ENCODE peak calls at places on chromosome 1, in nine cellular contexts. A is mesenchymal stem cell, F is endodermal cell, Q is IMR-90, R is K562, V is PC-3, L is GM23248, S is mesendoderm, I is HCT116. P is an unnamed sample.

GRCh38 chr1:246622035-246622652 is 55.9 kb downstream of the CNST start:
- DNase-seq in A (peak; percentile 69), F (no peak), Q (peak; percentile 60), R (no peak), V (no peak), L (no peak), S (no peak), I (no peak), P (no peak)

GRCh38 chr1:212359794-212360479 is 54.7 kb downstream of the PACC1 start:
- DNase-seq in A (no peak), F (no peak), Q (no peak), R (no peak), V (peak; percentile 23), L (no peak), S (no peak), I (no peak), P (no peak)

GRCh38 chr1:220235462-220235861 is 36.8 kb downstream of the RAB3GAP2 start:
- DNase-seq in A (no peak), F (no peak), Q (peak; percentile 41), R (no peak), V (peak; percentile 92), L (no peak), S (no peak), I (no peak), P (no peak)

GRCh38 chr1:79430437-79430836 is 423.9 kb upstream of the ADGRL4 start:
- DNase-seq in A (no peak), F (peak; percentile 58), Q (no peak), R (no peak), V (no peak), L (no peak), S (no peak), I (no peak), P (no peak)

GRCh38 chr1:109299087-109299983 is 7.5 kb downstream of the MYBPHL start:
- DNase-seq in A (peak; percentile 89), F (no peak), Q (peak; percentile 97), R (peak; percentile 38), V (peak; percentile 36), L (peak; percentile 80), S (peak; percentile 48), I (no peak), P (no peak)

GRCh38 chr1:236144446-236145150 is 2.3 kb downstream of the GPR137B start:
- DNase-seq in A (peak; percentile 11), F (no peak), Q (peak; percentile 4), R (no peak), V (no peak), L (no peak), S (no peak), I (no peak), P (no peak)

GRCh38 chr1:156676820-156677615 is at the start of gene NES:
- DNase-seq in A (peak; percentile 90), F (peak; percentile 96), Q (peak; percentile 56), R (peak; percentile 91), V (peak; percentile 76), L (peak; percentile 67), S (peak; percentile 98), I (no peak), P (no peak)

GRCh38 chr1:197857477-197857876 is 45.0 kb upstream of the C1orf53 start:
- DNase-seq in A (no peak), F (no peak), Q (no peak), R (no peak), V (no peak), L (no peak), S (no peak), I (no peak), P (no peak)

GRCh38 chr1:22098752-22099151 is 44.1 kb downstream of the WNT4 start:
- DNase-seq in A (no peak), F (no peak), Q (no peak), R (no peak), V (no peak), L (no peak), S (no peak), I (no peak), P (no peak)
- H3K9ac ChIP-seq in A (no peak overlapping the region), F (no peak overlapping the region), Q (no peak overlapping the region), R (no peak overlapping the region), V (no peak overlapping the region), L (no peak overlapping the region), S (no peak overlapping the region), I (no peak overlapping the region), P (no peak overlapping the region)

GRCh38 chr1:27862671-27863551 is 9.4 kb upstream of the THEMIS2 start:
- DNase-seq in A (peak; percentile 99), F (no peak), Q (peak; percentile 99), R (peak; percentile 50), V (peak; percentile 97), L (peak; percentile 100), S (peak; percentile 83), I (no peak), P (no peak)

GRCh38 chr1:27864264-27864895 is 8.0 kb upstream of the THEMIS2 start:
- DNase-seq in A (peak; percentile 22), F (no peak), Q (no peak), R (peak; percentile 39), V (peak; percentile 63), L (peak; percentile 13), S (no peak), I (no peak), P (no peak)

GRCh38 chr1:27863552-27863943 is 8.8 kb upstream of the THEMIS2 start:
- DNase-seq in A (no peak), F (no peak), Q (no peak), R (no peak), V (no peak), L (no peak), S (no peak), I (no peak), P (no peak)

GRCh38 chr1:27861436-27861835 is 10.9 kb upstream of the THEMIS2 start:
- DNase-seq in A (no peak), F (no peak), Q (no peak), R (no peak), V (no peak), L (no peak), S (no peak), I (no peak), P (no peak)

DNA sequence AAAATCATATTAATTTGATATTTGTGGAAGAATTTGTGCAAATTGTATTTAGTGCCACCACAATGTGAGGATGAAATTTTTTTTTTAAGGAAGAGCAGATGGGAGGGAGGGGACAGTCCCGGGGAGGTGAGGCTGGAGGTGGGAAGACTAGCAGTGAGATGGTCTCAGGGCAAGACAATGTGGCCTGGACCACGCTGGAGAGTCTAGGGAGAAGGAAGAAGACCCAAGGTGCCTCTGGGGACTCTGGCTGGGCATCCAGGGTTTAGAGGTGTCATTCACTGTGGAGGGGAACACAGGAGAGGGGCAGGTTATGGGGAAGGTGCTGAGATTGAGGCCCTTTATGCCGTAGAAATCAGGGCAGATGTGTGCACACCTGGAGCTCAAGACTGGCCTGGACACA is 10.3 kb upstream of the THEMIS2 start:
- DNase-seq in A (no peak), F (no peak), Q (no peak), R (no peak), V (no peak), L (no peak), S (no peak), I (no peak), P (no peak)
- H3K4me3 ChIP-seq in A (no peak overlapping the region), F (no peak overlapping the region), Q (no peak overlapping the region), R (no peak overlapping the region), V (no peak overlapping the region), L (no peak overlapping the region), S (no peak overlapping the region), I (no peak overlapping the region), P (no peak overlapping the region)

DNA sequence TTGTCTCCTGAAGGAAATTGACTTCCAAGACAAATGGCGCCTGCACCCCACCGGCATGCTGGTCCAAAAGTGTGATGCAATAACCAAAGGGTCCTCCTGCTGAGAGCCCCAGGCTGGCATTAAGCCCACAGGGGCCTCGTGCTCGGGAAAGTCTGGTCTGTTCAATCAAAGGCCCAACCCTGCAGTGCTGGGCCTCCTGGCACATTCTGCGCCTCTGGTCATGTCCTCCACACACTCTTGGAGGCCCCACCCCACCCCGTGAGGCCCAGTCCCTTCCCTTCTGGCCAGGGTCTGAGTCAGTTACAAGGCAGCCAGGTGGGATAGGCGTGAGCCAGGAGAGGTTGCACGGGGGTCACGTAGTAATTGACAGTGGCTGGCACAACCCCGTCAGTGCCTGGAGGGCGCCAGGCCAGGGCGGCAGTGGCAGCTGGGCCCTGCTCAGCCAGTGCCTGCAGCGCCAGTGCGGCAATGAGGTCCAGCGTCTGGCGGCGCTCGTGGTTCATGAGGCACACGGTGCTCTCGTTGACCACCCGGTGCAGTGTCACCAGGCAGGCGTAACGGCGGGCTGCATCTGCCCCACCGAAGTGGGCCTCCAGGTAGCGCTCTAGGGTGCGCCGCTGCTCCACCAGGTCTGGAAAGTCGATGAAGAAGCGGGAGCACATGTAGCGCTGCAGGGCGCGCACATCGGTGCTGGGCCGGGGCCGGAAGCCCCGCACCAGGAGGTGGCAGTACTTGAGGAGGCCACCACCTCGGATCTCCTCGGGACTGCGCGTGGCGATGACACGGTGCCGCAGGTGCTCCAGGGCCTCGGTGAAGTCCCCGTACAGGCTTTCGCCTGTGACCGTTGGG is 6.8 kb downstream of the TENT5B start:
- DNase-seq in A (no peak), F (peak; percentile 78), Q (no peak), R (no peak), V (peak; percentile 59), L (no peak), S (peak; percentile 37), I (no peak), P (no peak)
- H3K9ac ChIP-seq in A (no peak overlapping the region), F (no peak overlapping the region), Q (no peak overlapping the region), R (no peak overlapping the region), V (no peak overlapping the region), L (no peak overlapping the region), S (no peak overlapping the region), I (no peak overlapping the region), P (no peak overlapping the region)

GRCh38 chr1:206939131-206939530 is 7.1 kb downstream of the PIGR start:
- DNase-seq in A (no peak), F (no peak), Q (no peak), R (no peak), V (no peak), L (no peak), S (no peak), I (no peak), P (no peak)

GRCh38 chr1:206940588-206940936 is 5.7 kb downstream of the PIGR start:
- DNase-seq in A (no peak), F (no peak), Q (no peak), R (no peak), V (no peak), L (no peak), S (no peak), I (no peak), P (no peak)

GRCh38 chr1:206944703-206945102 is 1.6 kb downstream of the PIGR start:
- DNase-seq in A (no peak), F (no peak), Q (no peak), R (peak; percentile 38), V (no peak), L (no peak), S (no peak), I (no peak), P (no peak)

GRCh38 chr1:206939841-206940587 is 6.3 kb downstream of the PIGR start:
- DNase-seq in A (no peak), F (no peak), Q (no peak), R (no peak), V (no peak), L (no peak), S (no peak), I (no peak), P (no peak)

DNA sequence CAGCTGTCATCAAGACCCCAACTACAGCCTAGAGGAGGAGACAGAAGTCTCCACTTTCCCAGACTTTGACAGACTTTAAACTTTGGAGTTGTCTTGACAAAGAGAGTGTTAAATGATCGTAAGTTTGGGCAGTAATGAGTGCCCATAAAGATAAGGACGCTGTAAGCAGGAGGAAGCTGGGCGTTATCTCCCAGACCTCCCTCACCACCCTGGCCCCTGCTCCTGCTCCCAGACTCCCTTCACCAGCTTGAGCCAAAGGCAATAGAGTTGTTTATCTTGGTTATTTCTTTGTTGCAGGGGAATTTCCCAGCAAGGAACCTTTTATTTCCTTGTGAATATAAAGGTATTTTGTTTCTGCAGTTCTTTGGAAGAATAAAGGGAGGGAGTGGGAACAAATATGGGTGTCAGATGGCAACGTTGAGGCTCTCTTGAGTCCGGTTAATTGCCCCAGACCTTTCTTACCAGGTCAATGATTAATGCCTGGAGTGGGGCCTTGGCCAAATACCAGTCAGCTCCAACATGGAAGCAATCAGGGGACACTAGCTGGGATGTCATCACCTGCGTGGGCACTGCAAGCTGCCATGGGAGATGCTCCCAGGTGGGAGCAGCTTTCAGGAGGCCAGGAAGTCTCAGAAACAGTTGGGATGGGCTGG is 4.4 kb downstream of the PIGR start:
- DNase-seq in A (no peak), F (no peak), Q (no peak), R (peak; percentile 54), V (no peak), L (no peak), S (no peak), I (no peak), P (no peak)
- H3K4me3 ChIP-seq in A (no peak overlapping the region), F (no peak overlapping the region), Q (no peak overlapping the region), R (no peak overlapping the region), V (no peak overlapping the region), L (no peak overlapping the region), S (no peak overlapping the region), I (no peak overlapping the region), P (no peak overlapping the region)